ENCODE peak calls at places on chromosomes 1 and 21, in nine cellular contexts. L, T, P, M, F, Z, H, J and V are unnamed samples. For H3K36me3 and H3K4me1, the result is how much of the 10 kb centered on the place peaks cover.

GRCh38 chr1:96388421-96389310 is 332.9 kb upstream of the PTBP2 start:
- DNase-seq in M (no peak), Z (no peak), H (no peak), F (no peak), T (no peak), J (no peak), L (no peak), P (no peak), V (no peak)

GRCh38 chr1:160204526-160205241 is 500 bp upstream of the PEA15 start:
- DNase-seq in H (no peak), Z (peak), P (no peak), F (no peak), T (no peak), L (no peak), J (no peak), M (no peak), V (no peak)

GRCh38 chr1:221858758-221859157 is 116.9 kb upstream of the DUSP10 start:
- DNase-seq in H (no peak), M (no peak), L (no peak), P (peak), J (no peak), T (no peak), F (no peak), Z (no peak), V (no peak)

GRCh38 chr21:41774467-41775151 is 7.8 kb upstream of the RIPK4 start:
- DNase-seq in Z (no peak), P (no peak), L (no peak), M (no peak), F (no peak), T (no peak), H (no peak), J (no peak), V (no peak)

GRCh38 chr1:172351347-172351746 is 69.1 kb upstream of the C1orf105 start:
- DNase-seq in T (no peak), M (no peak), H (no peak), P (no peak), L (no peak), J (no peak), F (no peak), Z (no peak), V (no peak)

GRCh38 chr1:94792473-94792875 is 27.7 kb upstream of the SLC44A3 start:
- DNase-seq in H (no peak), P (no peak), F (no peak), J (no peak), T (no peak), M (no peak), L (no peak), Z (peak), V (no peak)

GRCh38 chr1:183892351-183892793 is 87.5 kb downstream of the RGL1 start:
- DNase-seq in H (no peak), F (no peak), P (no peak), L (no peak), M (no peak), Z (no peak), J (no peak), T (no peak), V (no peak)

GRCh38 chr1:48741380-48741779 is 35.3 kb downstream of the BEND5 start:
- DNase-seq in J (no peak), L (no peak), P (no peak), Z (no peak), F (no peak), M (no peak), H (no peak), T (no peak), V (no peak)

GRCh38 chr1:210600421-210601195 is 271.9 kb downstream of the HHAT start:
- DNase-seq in L (no peak), H (no peak), P (no peak), Z (no peak), M (no peak), J (no peak), F (no peak), T (no peak), V (no peak)

GRCh38 chr1:9350011-9350907 is 57.6 kb downstream of the SPSB1 start:
- DNase-seq in M (no peak), L (peak), H (no peak), T (peak), P (no peak), Z (no peak), J (no peak), F (no peak), V (peak)

GRCh38 chr1:15948091-15948591 is 27.8 kb downstream of the ZBTB17 start:
- DNase-seq in H (no peak), M (no peak), P (no peak), T (no peak), L (no peak), Z (no peak), F (no peak), J (no peak), V (peak)

GRCh38 chr21:38839683-38840286 is 34.1 kb downstream of the ETS2 start:
- DNase-seq in Z (no peak), J (no peak), L (no peak), T (no peak), P (no peak), F (no peak), H (no peak), M (peak), V (no peak)

DNA sequence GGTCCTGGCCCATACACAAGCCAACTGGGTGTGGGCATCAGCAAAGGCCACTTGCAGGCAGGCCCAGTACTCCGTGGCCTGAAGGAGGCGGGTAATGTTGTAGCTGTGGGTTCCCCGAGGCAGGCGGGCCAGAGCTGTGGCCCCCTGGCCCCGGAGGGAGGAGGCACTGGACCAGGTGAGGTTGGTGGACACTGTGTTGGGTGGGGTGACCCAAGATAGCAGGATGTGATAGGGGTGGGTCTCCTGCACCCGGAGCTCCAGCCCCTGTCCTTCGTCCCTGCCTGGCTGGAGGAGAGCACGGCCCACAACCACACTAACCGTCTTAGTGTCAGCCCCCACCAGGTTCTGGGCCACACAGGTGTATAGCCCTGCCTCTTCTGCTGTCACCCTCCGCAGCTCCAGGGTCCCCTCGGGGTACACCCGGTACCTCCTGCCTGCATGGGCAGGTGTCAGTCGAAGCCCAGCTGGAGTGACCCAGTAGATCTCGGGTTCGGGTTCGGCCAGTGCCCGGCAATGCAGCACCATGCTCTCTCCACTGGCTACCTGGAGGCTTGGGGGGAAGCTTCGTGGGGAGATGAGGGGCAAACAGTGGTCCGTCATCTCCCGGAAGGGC is 67.3 kb downstream of the LRRN2 start:
- DNase-seq in F (no peak), M (no peak), H (no peak), P (no peak), J (no peak), L (no peak), T (no peak), Z (no peak), V (no peak)
- H3K36me3 ChIP-seq in F (under half), M (under half), H (under half), P (under half), J (under half), L (under half), T (under half), Z (under half), V (under half)

GRCh38 chr1:169484107-169484506 is 1.6 kb downstream of the SLC19A2 start:
- DNase-seq in L (no peak), T (no peak), P (no peak), M (no peak), J (no peak), F (no peak), Z (no peak), H (no peak), V (no peak)
- H3K4me3 ChIP-seq in L (peak), T (peak), P (peak), M (peak), J (peak), F (no peak), Z (peak), H (peak), V (peak)

GRCh38 chr1:203700901-203701300 is 64.1 kb upstream of the LAX1 start:
- DNase-seq in P (no peak), L (no peak), F (no peak), H (no peak), J (no peak), M (no peak), Z (no peak), T (no peak), V (no peak)

GRCh38 chr1:203704120-203704519 is 60.9 kb upstream of the LAX1 start:
- DNase-seq in Z (no peak), P (no peak), L (no peak), T (no peak), F (no peak), H (no peak), J (no peak), M (no peak), V (no peak)

GRCh38 chr1:203702130-203702577 is 62.8 kb upstream of the LAX1 start:
- DNase-seq in M (peak), Z (peak), L (peak), P (peak), J (peak), T (peak), H (peak), F (peak), V (no peak)

GRCh38 chr1:203703586-203703985 is 61.4 kb upstream of the LAX1 start:
- DNase-seq in L (no peak), M (no peak), Z (no peak), T (no peak), P (no peak), J (no peak), F (no peak), H (no peak), V (no peak)

GRCh38 chr1:203701606-203702005 is 63.4 kb upstream of the LAX1 start:
- DNase-seq in L (no peak), T (no peak), P (no peak), Z (no peak), H (no peak), J (no peak), F (no peak), M (no peak), V (no peak)
- H3K4me1 ChIP-seq in L (under half), T (under half), P (under half), Z (under half), H (under half), J (under half), F (under half), M (under half), V (under half)

DNA sequence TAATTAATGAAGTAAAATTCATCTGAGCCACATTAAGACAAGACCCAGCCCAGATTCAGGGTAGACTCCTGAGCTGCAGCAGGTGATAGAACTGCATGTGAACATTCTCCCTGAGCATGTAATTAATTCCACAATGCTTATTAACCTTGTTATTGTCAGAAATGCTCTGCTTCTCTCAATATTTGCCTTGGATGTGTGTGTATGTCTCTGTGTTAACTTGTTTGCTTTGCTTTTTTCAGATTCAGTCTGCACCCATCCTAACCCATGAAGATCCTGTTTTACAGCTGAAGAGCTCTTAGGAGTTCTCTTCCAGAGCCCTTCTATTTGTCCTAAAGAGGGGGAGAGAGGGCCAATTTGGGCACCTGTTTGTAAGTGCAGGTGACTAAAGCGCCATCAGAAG is 143.2 kb upstream of the BMP8A start:
- DNase-seq in Z (no peak), M (no peak), F (no peak), J (no peak), T (no peak), H (no peak), L (no peak), P (no peak), V (no peak)
- H3K36me3 ChIP-seq in Z (half or more), M (under half), F (under half), J (half or more), T (half or more), H (under half), L (under half), P (under half), V (under half)

DNA sequence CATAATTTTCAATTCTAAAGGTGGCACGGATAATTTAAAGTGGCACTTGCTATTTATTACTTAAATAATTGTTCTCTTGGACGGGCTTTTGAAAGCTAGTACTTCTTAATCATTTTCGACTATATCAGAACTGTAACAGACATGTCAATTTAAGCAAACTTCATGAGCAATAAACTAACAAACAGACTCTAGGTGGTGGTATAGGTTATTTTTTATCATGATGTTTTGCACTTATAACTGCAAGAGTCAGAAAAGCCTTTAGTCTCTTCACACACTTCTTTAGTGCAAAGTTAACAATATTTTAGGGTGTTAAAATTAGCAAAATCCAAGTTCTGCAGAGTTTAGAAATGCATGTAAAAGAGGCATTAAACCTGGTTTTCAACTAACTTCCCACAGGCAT is 2.2 kb downstream of the NRIP1 start:
- DNase-seq in T (no peak), L (no peak), Z (no peak), F (peak), H (no peak), P (no peak), J (no peak), M (no peak), V (no peak)
- H3K4me3 ChIP-seq in T (peak), L (peak), Z (peak), F (peak), H (peak), P (peak), J (no peak), M (peak), V (no peak)

GRCh38 chr1:201750934-201751333 is 78.0 kb upstream of the IPO9 start:
- DNase-seq in F (no peak), Z (no peak), T (no peak), H (no peak), L (no peak), P (no peak), M (no peak), J (no peak), V (no peak)
- H3K4me1 ChIP-seq in F (under half), Z (under half), T (under half), H (under half), L (under half), P (under half), M (under half), J (under half), V (under half)

DNA sequence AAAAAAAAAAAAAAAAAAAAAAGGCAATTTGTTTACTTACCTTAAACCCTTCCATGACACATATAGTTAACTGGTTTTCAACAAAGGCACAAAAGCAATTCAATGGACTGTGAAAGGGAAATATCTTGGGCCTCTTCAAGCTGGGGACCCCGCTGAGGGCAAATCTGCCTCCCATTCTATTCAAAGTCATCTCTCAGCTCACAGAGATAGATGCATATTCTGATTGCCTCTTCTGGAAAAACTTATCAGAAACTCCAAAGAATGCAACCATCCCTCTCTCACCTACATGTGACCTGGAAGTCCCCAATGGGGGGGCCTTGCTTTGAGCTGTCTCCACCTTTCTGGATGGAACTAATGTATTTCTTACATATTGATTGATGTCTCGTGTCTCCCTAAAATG is 12.1 kb upstream of the SYNJ1 start:
- DNase-seq in P (no peak), F (no peak), H (no peak), L (no peak), T (no peak), M (no peak), Z (no peak), J (no peak), V (no peak)
- H3K36me3 ChIP-seq in P (under half), F (under half), H (half or more), L (under half), T (half or more), M (half or more), Z (under half), J (half or more), V (under half)